ENCODE peak calls at places on chromosomes 4 and X, in seven cellular contexts. F, Y, S, E, U, C and X are unnamed samples.
A peak's percentile ranks its signal among the peaks of the same experiment; 100 is the strongest.

GRCh38 chr4:25892796-25893195 is 21.2 kb upstream of the SMIM20 start:
- DNase-seq in Y (no peak), E (no peak), S (no peak), C (no peak), U (no peak), F (no peak), X (no peak)

GRCh38 chr4:105714932-105715331 is 6.3 kb downstream of the GSTCD start:
- DNase-seq in E (no peak), F (no peak), S (no peak), Y (no peak), C (no peak), U (no peak), X (no peak)

GRCh38 chr4:48261288-48261687 is 8.3 kb downstream of the TEC start:
- DNase-seq in C (no peak), E (no peak), F (no peak), S (no peak), U (no peak), Y (no peak), X (no peak)

GRCh38 chrX:137746289-137746688 is 180.4 kb downstream of the ZIC3 start:
- DNase-seq in Y (no peak), C (no peak), U (no peak), F (no peak), E (no peak), S (no peak), X (no peak)

GRCh38 chrX:80876877-80877276 is 67.2 kb upstream of the BRWD3 start:
- DNase-seq in S (peak; percentile 7), U (peak; percentile 1), E (no peak), C (no peak), Y (no peak), F (no peak), X (no peak)

GRCh38 chr4:71231073-71231752 is 107.6 kb upstream of the SLC4A4 start:
- DNase-seq in F (peak; percentile 92), S (no peak), U (no peak), Y (peak; percentile 81), E (no peak), C (no peak), X (peak; percentile 78)

GRCh38 chr4:126762651-126763247 is 870.0 kb upstream of the INTU start:
- DNase-seq in Y (no peak), C (no peak), E (no peak), U (no peak), F (no peak), S (no peak), X (no peak)

GRCh38 chr4:42895452-42895851 is 2.9 kb downstream of the GRXCR1 start:
- DNase-seq in S (no peak), U (no peak), F (no peak), C (no peak), Y (no peak), E (no peak), X (no peak)

GRCh38 chr4:6806924-6807676 is 24.6 kb downstream of the KIAA0232 start:
- DNase-seq in Y (no peak), F (no peak), S (no peak), C (no peak), U (no peak), E (no peak), X (no peak)

GRCh38 chr4:181143241-181143854 is 1099.9 kb upstream of the TENM3 start:
- DNase-seq in E (peak; percentile 92), S (peak; percentile 59), U (peak; percentile 5), F (peak; percentile 85), Y (peak; percentile 77), C (peak; percentile 83), X (peak; percentile 79)

DNA sequence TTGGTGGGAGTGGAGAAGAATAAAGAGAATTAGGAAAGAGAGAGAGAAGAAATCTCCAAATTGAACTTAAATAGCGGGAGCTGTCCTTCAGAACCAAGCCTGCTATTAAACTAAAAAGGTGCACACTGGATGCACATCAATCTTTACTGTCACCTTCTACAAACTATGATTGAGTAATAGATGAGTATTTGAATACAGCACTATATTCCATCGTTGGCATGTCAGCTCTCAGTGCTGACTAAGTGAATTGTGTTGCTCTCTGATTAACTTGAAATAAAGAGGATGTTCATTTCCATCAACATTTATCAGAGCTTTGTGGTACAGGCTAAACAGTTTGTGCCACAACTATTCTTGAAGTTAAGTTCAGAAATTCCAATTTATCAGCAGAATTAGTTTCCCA is 143.7 kb upstream of the PABPC4L start:
- DNase-seq in F (no peak), C (no peak), Y (no peak), E (no peak), S (no peak), U (no peak), X (no peak)
- TF ChIP-seq POLR2A in F (no peak), C (no peak), Y (no peak), E (no peak), S (no peak), U (no peak), X (no peak)

DNA sequence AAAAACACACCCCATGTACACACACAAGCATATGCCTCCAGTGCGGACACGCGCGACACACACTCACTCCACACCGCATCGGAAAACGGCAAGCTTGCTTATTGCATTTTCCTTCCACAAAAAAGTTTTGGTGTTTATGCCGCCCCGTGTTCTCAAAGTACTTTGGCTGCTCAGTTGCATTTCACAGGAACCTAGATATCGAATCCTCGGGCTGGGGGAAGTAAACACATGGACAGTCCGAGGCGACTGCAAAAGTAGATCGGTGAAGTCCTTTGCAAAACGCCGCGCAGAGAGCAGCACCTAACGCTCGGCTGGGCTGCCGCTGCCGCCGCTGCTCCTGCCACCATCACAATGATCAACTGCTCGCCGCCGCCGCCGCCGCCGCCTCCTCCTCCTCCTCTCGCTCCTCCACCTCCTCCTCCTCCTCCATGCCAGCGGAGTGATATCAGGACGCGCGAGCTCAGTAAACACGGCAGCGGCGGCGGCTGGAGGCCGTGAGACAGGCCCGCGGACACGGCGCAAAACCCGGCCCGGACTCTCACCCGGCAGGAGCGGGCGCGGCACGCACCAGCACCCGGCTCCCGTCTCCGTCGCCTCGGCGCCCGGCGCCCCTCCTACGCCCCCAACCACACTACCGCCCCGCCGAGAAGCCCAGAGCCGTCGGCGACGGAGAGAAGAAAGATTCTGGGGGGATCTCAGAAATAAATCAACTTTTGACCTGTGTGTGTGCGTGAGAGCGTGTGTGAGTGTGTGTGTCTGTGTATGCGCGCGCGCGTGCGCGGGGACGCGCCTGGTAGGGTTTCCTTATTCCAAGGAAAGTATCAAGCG is at the start of gene MAML3:
- DNase-seq in Y (peak; percentile 95), C (peak; percentile 94), U (no peak), S (peak; percentile 64), E (peak; percentile 98), F (peak; percentile 96), X (peak; percentile 96)
- TF ChIP-seq EP300 in Y (peak; percentile 42), C (no peak), U (no peak), S (no peak), E (no peak), F (no peak), X (no peak)

GRCh38 chr4:80266267-80266901 is at the start of gene FGF5:
- DNase-seq in E (no peak), C (peak; percentile 77), F (no peak), Y (peak; percentile 36), S (no peak), U (no peak), X (peak; percentile 61)

GRCh38 chr4:80263541-80264351 is 2.7 kb upstream of the FGF5 start:
- DNase-seq in U (no peak), C (peak; percentile 66), E (no peak), F (no peak), Y (no peak), S (no peak), X (no peak)

GRCh38 chr4:80265571-80266266 is 745 bp upstream of the FGF5 start:
- DNase-seq in C (no peak), Y (no peak), E (no peak), U (no peak), F (no peak), S (no peak), X (peak; percentile 58)

GRCh38 chr4:80264825-80265224 is 1.6 kb upstream of the FGF5 start:
- DNase-seq in S (no peak), F (no peak), Y (no peak), E (no peak), C (no peak), U (no peak), X (no peak)

DNA sequence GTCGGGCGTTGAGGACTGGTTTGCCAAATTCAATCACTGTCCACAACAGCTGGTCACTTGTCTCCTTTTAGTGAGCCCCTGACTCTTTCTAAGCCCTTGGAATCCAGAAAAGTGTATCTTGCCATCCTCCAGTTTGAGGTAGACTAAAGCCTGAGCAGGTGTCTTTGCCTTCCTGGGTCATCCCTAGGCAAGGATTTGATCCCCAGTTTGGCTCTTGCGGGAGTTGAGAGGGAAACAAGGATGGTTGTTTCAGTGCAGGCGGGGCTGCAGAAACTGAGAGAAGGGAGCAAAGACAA is 2.2 kb upstream of the FGF5 start:
- DNase-seq in C (no peak), U (no peak), E (no peak), S (no peak), F (no peak), Y (no peak), X (no peak)
- TF ChIP-seq POLR2AphosphoS5 in C (no peak), U (no peak), E (no peak), S (no peak), F (no peak), Y (no peak), X (no peak)

DNA sequence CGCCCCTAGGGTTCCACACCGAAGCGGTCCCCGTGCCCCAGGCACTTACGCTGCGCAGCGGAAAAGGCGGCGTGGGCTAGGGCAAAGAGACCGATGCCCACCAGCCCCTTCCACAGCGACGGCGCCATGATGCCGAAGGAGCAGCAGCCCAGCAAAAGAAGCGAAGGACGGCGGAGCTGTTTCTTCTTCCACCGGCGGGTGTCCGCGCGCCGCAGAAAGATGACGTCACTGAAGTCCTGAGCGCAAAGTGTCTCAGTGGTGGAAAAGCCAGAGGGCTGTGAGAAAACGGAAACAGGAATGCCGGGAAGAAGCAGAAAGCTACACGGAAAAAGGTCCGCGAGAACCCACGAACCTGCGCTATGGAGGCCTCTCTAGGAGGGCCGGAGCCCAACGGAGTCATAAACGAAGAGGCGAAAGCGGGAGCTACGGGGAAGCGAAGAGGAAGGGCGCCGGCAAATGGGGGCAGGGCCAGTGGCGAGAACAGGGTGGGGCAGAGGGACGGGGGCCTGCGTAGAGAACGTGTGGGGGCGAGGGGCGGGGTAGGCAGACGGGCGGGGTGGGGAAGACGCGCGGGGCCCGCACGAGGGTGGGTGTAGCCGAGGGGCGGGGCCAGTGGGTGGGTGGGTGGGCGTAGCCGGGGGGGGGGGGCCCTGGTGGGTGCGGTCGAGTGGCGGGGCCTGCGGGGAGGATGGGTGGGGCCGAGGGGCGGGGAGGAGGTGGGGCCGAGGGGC is at the start of gene MMGT1:
- DNase-seq in S (peak; percentile 56), U (peak; percentile 50), Y (peak; percentile 85), C (peak; percentile 83), E (peak; percentile 95), F (peak; percentile 80), X (peak; percentile 88)
- TF ChIP-seq POLR2A in S (peak; percentile 59), U (peak; percentile 75), Y (peak; percentile 65), C (peak; percentile 54), E (no peak), F (no peak), X (peak; percentile 28)

DNA sequence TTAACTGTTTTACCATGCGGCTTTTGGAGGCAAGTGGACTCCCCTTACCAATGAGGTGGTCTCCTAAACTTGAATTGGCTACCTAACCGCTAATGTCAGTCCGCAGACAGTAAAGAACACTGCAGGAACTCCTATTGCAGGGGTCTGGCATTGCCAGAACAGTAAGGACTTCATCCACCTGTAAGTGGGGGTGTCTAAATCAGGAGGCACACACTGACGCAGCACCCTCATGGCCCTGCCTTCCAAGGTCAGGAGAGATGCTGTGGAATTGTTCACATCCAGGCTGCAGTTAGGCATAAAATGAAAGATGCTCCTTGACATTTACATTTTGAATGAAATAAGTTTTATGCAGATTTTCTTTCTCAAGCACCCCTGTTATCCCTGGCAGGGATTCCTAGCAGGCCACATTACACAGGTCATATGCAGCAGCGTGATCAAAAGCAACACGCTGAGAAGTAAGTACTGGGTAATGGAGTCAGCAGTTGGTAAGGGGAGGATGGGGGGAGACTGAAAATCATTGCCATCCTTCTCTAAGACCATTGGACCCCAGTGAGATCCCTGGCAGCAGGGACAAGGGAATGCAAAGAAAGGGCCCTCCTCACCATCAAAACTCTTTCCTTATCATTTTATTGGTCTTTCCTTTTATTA is 3.8 kb downstream of the PPARGC1A start:
- DNase-seq in U (no peak), Y (no peak), S (no peak), F (no peak), C (no peak), E (peak; percentile 57), X (no peak)
- TF ChIP-seq EP300 in U (no peak), Y (no peak), S (no peak), F (no peak), C (no peak), E (no peak), X (no peak)